ENCODE peak calls at places on chromosome 1, in seven cellular contexts. O, K, E, Q, D, L and M are unnamed samples.

GRCh38 chr1:61173118-61173517 is 90.8 kb downstream of the NFIA start:
- DNase-seq in L (peak; percentile 39), K (no peak), D (no peak), E (no peak), Q (no peak), O (no peak), M (no peak)

GRCh38 chr1:154434346-154435075 is 29.4 kb downstream of the IL6R start:
- DNase-seq in K (no peak), D (no peak), E (no peak), L (peak; percentile 67), Q (no peak), O (peak; percentile 76), M (no peak)

GRCh38 chr1:1204998-1205768 is 1.2 kb downstream of the TNFRSF18 start:
- DNase-seq in K (no peak), L (no peak), E (peak; percentile 49), O (no peak), D (no peak), Q (no peak), M (peak; percentile 17)

GRCh38 chr1:109918671-109919070 is 8.0 kb downstream of the CSF1 start:
- DNase-seq in L (no peak), D (no peak), K (no peak), O (no peak), Q (no peak), E (no peak), M (no peak)

GRCh38 chr1:221800831-221801610 is 59.1 kb upstream of the DUSP10 start:
- DNase-seq in L (no peak), K (no peak), D (no peak), O (no peak), E (no peak), Q (no peak), M (no peak)

GRCh38 chr1:220123889-220124288 is 30.0 kb downstream of the IARS2 start:
- DNase-seq in L (peak; percentile 19), K (no peak), E (peak; percentile 42), Q (no peak), D (no peak), O (no peak), M (peak; percentile 36)

GRCh38 chr1:184974086-184974836 is at the start of gene NIBAN1:
- DNase-seq in Q (peak; percentile 27), O (no peak), K (peak; percentile 79), E (peak; percentile 80), L (peak; percentile 86), D (peak; percentile 51), M (peak; percentile 56)

GRCh38 chr1:25435315-25436103 is 4.8 kb downstream of the MACO1 start:
- DNase-seq in Q (no peak), O (no peak), D (no peak), L (no peak), K (no peak), E (no peak), M (no peak)

GRCh38 chr1:180502361-180503273 is at the start of gene ACBD6:
- DNase-seq in O (peak; percentile 79), Q (peak; percentile 87), D (peak; percentile 87), L (peak; percentile 86), E (peak; percentile 93), K (peak; percentile 91), M (peak; percentile 93)

GRCh38 chr1:89550995-89551394 is 26.4 kb downstream of the LRRC8B start:
- DNase-seq in L (no peak), O (no peak), Q (no peak), E (no peak), K (no peak), D (no peak), M (no peak)

GRCh38 chr1:37692834-37693175 is 489 bp downstream of the CDCA8 start:
- DNase-seq in L (peak; percentile 10), K (no peak), E (no peak), D (no peak), Q (no peak), O (peak; percentile 18), M (no peak)

GRCh38 chr1:12456979-12457378 is 161.0 kb downstream of the DHRS3 start:
- DNase-seq in Q (peak; percentile 45), D (no peak), O (no peak), L (no peak), K (no peak), E (no peak), M (no peak)

GRCh38 chr1:174902531-174903099 is 97.1 kb upstream of the CACYBP start:
- DNase-seq in O (no peak), L (peak; percentile 74), E (no peak), Q (no peak), K (no peak), D (no peak), M (no peak)

GRCh38 chr1:53108646-53109580 is 33.5 kb downstream of the SLC1A7 start:
- DNase-seq in E (no peak), K (no peak), Q (peak; percentile 57), D (no peak), O (no peak), L (no peak), M (no peak)

GRCh38 chr1:54317084-54317483 is 89.1 kb downstream of the SSBP3 start:
- DNase-seq in Q (no peak), D (no peak), L (no peak), O (no peak), E (no peak), K (no peak), M (no peak)

GRCh38 chr1:31762726-31763670 is 1.1 kb downstream of the ADGRB2 start:
- DNase-seq in Q (peak; percentile 33), K (peak; percentile 76), E (peak; percentile 97), L (peak; percentile 84), O (no peak), D (peak; percentile 73), M (peak; percentile 87)

GRCh38 chr1:68218485-68218884 is 13.8 kb downstream of the WLS start:
- DNase-seq in K (no peak), Q (no peak), E (no peak), L (peak; percentile 58), O (no peak), D (peak; percentile 51), M (no peak)

GRCh38 chr1:212967767-212968166 is 17.4 kb downstream of the VASH2 start:
- DNase-seq in D (peak; percentile 41), Q (peak; percentile 48), K (no peak), L (no peak), O (no peak), E (peak; percentile 57), M (peak; percentile 37)

GRCh38 chr1:236142358-236143103 is at the start of gene GPR137B:
- DNase-seq in O (peak; percentile 34), Q (peak; percentile 21), D (peak; percentile 81), L (peak; percentile 50), K (peak; percentile 92), E (peak; percentile 94), M (peak; percentile 53)

GRCh38 chr1:230566481-230566880 is 75.8 kb upstream of the COG2 start:
- DNase-seq in E (no peak), D (no peak), K (no peak), Q (no peak), L (no peak), O (no peak), M (no peak)

GRCh38 chr1:2786329-2787162 is 14.9 kb downstream of the TTC34 start:
- DNase-seq in D (no peak), L (peak; percentile 62), Q (no peak), K (peak; percentile 80), E (peak; percentile 80), O (peak; percentile 7), M (peak; percentile 83)

GRCh38 chr1:204427302-204427701 is 15.7 kb upstream of the PPP1R15B start:
- DNase-seq in K (no peak), L (no peak), O (no peak), E (no peak), Q (no peak), D (no peak), M (no peak)

GRCh38 chr1:204424621-204425020 is 13.0 kb upstream of the PPP1R15B start:
- DNase-seq in D (no peak), Q (no peak), E (no peak), O (no peak), K (no peak), L (no peak), M (no peak)

GRCh38 chr1:204426035-204426436 is 14.4 kb upstream of the PPP1R15B start:
- DNase-seq in Q (peak; percentile 80), O (no peak), L (no peak), D (peak; percentile 85), K (no peak), E (no peak), M (no peak)

GRCh38 chr1:204429746-204430145 is 18.1 kb upstream of the PPP1R15B start:
- DNase-seq in Q (no peak), K (no peak), L (no peak), E (no peak), D (no peak), O (no peak), M (no peak)

DNA sequence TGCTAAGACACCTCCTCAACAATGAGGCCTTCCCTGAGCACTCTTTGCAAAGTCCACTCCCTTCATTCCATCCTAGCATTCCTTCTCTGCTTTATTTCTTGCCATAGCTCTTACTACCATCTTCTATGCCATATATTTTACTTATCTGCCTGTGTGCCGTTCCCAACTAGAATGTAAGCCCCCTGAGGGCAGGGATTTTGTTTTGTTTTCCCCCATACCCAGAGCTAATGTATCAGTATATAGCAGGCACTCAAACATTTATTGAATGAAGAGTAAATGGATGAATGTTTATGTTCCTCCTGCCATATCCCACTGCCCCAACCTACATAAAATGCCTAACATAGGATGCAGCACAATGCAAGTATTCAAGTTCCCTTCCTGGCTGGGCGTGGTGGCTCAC is 14.9 kb upstream of the PPP1R15B start:
- DNase-seq in E (no peak), L (no peak), O (no peak), D (no peak), K (no peak), Q (no peak), M (no peak)
- TF ChIP-seq CTCF in E (no peak), L (no peak), O (no peak), D (no peak), K (no peak), Q (no peak), M (no peak)

GRCh38 chr1:36352141-36352909 is 28.9 kb upstream of the EVA1B start:
- DNase-seq in K (no peak), Q (peak; percentile 35), O (no peak), D (no peak), L (no peak), E (no peak), M (no peak)
- TF ChIP-seq CTCF in K (no peak), Q (peak; percentile 46), O (no peak), D (no peak), L (no peak), E (peak; percentile 38), M (no peak)

DNA sequence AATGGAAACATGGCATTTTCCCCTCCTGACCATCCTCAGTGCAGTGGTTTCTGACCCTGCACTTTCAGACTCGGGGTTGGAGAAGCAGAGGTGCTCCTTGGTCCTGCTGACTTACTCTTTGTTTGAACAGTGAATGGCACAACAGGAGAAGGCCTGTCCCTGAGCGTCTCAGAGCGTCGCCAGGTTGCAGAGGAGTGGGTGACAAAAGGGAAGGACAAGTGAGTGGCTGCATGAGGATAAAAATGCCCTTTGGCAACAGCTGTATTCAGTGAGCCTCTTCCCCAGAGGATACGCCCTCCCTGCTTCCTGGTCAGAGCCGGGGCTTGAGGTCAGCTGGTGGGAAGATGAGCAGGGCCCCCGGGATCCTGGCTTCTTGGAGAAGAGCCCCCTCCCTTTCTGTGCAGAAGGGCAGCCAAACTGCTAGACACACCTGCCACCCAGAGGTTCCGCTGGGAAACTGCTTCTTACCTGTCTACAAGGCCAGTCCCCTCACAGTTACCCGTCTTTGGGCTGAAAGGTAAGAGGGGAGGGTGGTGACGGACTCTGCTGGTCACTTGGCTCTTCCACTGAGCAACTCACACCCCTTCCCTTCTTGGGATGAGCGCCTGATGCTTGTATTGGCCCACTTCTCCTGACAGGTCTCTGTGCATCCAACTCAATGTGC is 16.6 kb downstream of the NPL start:
- DNase-seq in D (no peak), L (peak; percentile 13), Q (no peak), E (peak; percentile 16), K (no peak), O (no peak), M (peak; percentile 37)
- TF ChIP-seq CTCF in D (no peak), L (no peak), Q (no peak), E (no peak), K (no peak), O (no peak), M (no peak)

GRCh38 chr1:8439015-8439702 is 121.2 kb downstream of the SLC45A1 start:
- DNase-seq in D (peak; percentile 36), K (peak; percentile 78), Q (peak; percentile 64), O (peak; percentile 66), L (peak; percentile 77), E (peak; percentile 83), M (peak; percentile 74)
- TF ChIP-seq CTCF in D (no peak), K (no peak), Q (peak; percentile 51), O (no peak), L (no peak), E (peak; percentile 8), M (peak; percentile 31)